ENCODE peak calls at places on chromosome 2, in nine cellular contexts. P, D, T, X, Y, S, F, N and W are unnamed samples.

GRCh38 chr2:16138811-16139662 is 198.7 kb downstream of the MYCN start:
- DNase-seq in P (no peak), D (no peak), T (no peak), X (no peak), Y (peak; percentile 26), S (no peak), F (no peak), N (no peak), W (no peak)

GRCh38 chr2:170525566-170525900 is 189.6 kb upstream of the SP5 start:
- DNase-seq in P (no peak), D (peak; percentile 60), T (peak; percentile 96), X (peak; percentile 54), Y (peak; percentile 78), S (peak; percentile 79), F (no peak), N (no peak), W (no peak)

GRCh38 chr2:24783641-24784040 is 9.6 kb downstream of the PTRHD1 start:
- DNase-seq in P (no peak), D (no peak), T (no peak), X (no peak), Y (no peak), S (no peak), F (no peak), N (no peak), W (no peak)

GRCh38 chr2:209141818-209142217 is 282.0 kb upstream of the MAP2 start:
- DNase-seq in P (no peak), D (no peak), T (no peak), X (no peak), Y (no peak), S (no peak), F (no peak), N (no peak), W (no peak)

GRCh38 chr2:86788172-86788571 is 2.5 kb downstream of the CD8A start:
- DNase-seq in P (no peak), D (peak; percentile 63), T (no peak), X (peak; percentile 66), Y (no peak), S (no peak), F (no peak), N (no peak), W (no peak)

GRCh38 chr2:239144713-239144999 is 256.2 kb downstream of the HDAC4 start:
- DNase-seq in P (no peak), D (no peak), T (no peak), X (no peak), Y (no peak), S (no peak), F (no peak), N (no peak), W (no peak)

GRCh38 chr2:132747046-132747445 is 77.0 kb upstream of the LYPD1 start:
- DNase-seq in P (no peak), D (no peak), T (no peak), X (no peak), Y (no peak), S (no peak), F (peak; percentile 52), N (no peak), W (no peak)

GRCh38 chr2:199025146-199025545 is 432.6 kb downstream of the SATB2 start:
- DNase-seq in P (no peak), D (no peak), T (no peak), X (no peak), Y (no peak), S (no peak), F (no peak), N (no peak), W (no peak)

GRCh38 chr2:171673928-171674327 is 13.3 kb upstream of the DYNC1I2 start:
- DNase-seq in P (no peak), D (no peak), T (no peak), X (no peak), Y (no peak), S (no peak), F (no peak), N (no peak), W (no peak)

GRCh38 chr2:239824866-239825704 is 200.1 kb downstream of the NDUFA10 start:
- DNase-seq in P (no peak), D (peak; percentile 10), T (no peak), X (no peak), Y (peak; percentile 83), S (no peak), F (no peak), N (no peak), W (no peak)

GRCh38 chr2:191009541-191010374 is 4.2 kb downstream of the STAT1 start:
- DNase-seq in P (no peak), D (no peak), T (peak; percentile 65), X (no peak), Y (no peak), S (no peak), F (no peak), N (no peak), W (no peak)

GRCh38 chr2:141611981-141612380 is 518.8 kb downstream of the LRP1B start:
- DNase-seq in P (no peak), D (no peak), T (peak; percentile 61), X (no peak), Y (no peak), S (no peak), F (no peak), N (no peak), W (no peak)

GRCh38 chr2:26934985-26935384 is 35.5 kb upstream of the MAPRE3 start:
- DNase-seq in P (no peak), D (no peak), T (no peak), X (no peak), Y (peak; percentile 5), S (no peak), F (no peak), N (no peak), W (peak; percentile 3)

GRCh38 chr2:74041182-74041581 is 56.5 kb downstream of the TET3 start:
- DNase-seq in P (no peak), D (no peak), T (no peak), X (no peak), Y (no peak), S (no peak), F (no peak), N (no peak), W (no peak)

GRCh38 chr2:33068261-33068660 is 121.5 kb downstream of the LTBP1 start:
- DNase-seq in P (no peak), D (no peak), T (peak; percentile 90), X (no peak), Y (no peak), S (no peak), F (no peak), N (no peak), W (no peak)

GRCh38 chr2:165691615-165692014 is 102.4 kb downstream of the GALNT3 start:
- DNase-seq in P (peak; percentile 2), D (peak; percentile 18), T (peak; percentile 74), X (peak; percentile 6), Y (peak; percentile 87), S (no peak), F (no peak), N (no peak), W (no peak)

GRCh38 chr2:30252723-30253688 is 21.7 kb downstream of the LBH start:
- DNase-seq in P (no peak), D (peak; percentile 58), T (peak; percentile 97), X (peak; percentile 64), Y (peak; percentile 55), S (peak; percentile 40), F (no peak), N (no peak), W (no peak)

GRCh38 chr2:29072251-29072650 is 2.1 kb downstream of the PCARE start:
- DNase-seq in P (no peak), D (no peak), T (no peak), X (no peak), Y (no peak), S (no peak), F (no peak), N (no peak), W (no peak)

GRCh38 chr2:120488531-120488930 is 142.6 kb downstream of the INHBB start:
- DNase-seq in P (no peak), D (no peak), T (no peak), X (no peak), Y (no peak), S (no peak), F (no peak), N (no peak), W (no peak)

GRCh38 chr2:197599285-197599965 is 76.0 kb downstream of the RFTN2 start:
- DNase-seq in P (no peak), D (no peak), T (peak; percentile 16), X (no peak), Y (peak; percentile 70), S (no peak), F (peak; percentile 75), N (no peak), W (no peak)
- TF ChIP-seq CTCF in P (no peak), D (peak; percentile 45), T (peak; percentile 51), X (peak; percentile 18), Y (peak; percentile 79), S (peak; percentile 12), F (peak; percentile 32), N (peak; percentile 51), W (peak; percentile 28)

GRCh38 chr2:104849618-104850097 is 4.3 kb upstream of the POU3F3 start:
- DNase-seq in P (peak; percentile 89), D (no peak), T (peak; percentile 78), X (peak; percentile 67), Y (peak; percentile 85), S (peak; percentile 58), F (peak; percentile 73), N (peak; percentile 89), W (peak; percentile 65)
- TF ChIP-seq CTCF in P (peak; percentile 86), D (peak; percentile 77), T (peak; percentile 72), X (peak; percentile 82), Y (peak; percentile 90), S (peak; percentile 83), F (peak; percentile 73), N (peak; percentile 89), W (peak; percentile 86)

DNA sequence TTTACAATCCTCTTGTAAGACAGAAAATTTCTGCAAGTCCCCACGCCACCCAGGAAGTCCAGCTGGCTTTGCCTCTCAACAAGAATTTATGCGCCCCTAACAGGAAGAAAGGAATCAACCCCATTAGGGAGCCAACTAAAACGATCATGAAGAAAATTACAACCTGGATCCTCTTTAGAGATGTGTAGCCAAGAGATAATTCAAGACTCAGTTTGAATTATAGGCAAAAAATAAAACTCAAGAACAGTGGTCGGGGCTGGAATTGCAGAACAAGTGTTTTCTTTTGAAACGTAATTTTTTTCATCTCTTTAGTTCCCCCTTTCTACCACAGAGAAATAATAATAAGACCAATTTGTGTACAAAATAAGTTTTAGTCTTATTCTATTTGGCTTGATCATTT is 22.4 kb downstream of the PDCD1 start:
- DNase-seq in P (no peak), D (no peak), T (no peak), X (no peak), Y (no peak), S (no peak), F (no peak), N (no peak), W (no peak)
- TF ChIP-seq CTCF in P (no peak), D (no peak), T (no peak), X (no peak), Y (no peak), S (no peak), F (no peak), N (no peak), W (no peak)

GRCh38 chr2:188319845-188320244 is 28.2 kb downstream of the GULP1 start:
- DNase-seq in P (no peak), D (no peak), T (no peak), X (no peak), Y (no peak), S (no peak), F (no peak), N (no peak), W (no peak)
- TF ChIP-seq CTCF in P (no peak), D (no peak), T (no peak), X (no peak), Y (peak; percentile 58), S (no peak), F (no peak), N (peak; percentile 12), W (no peak)

GRCh38 chr2:200320344-200320743 is 13.9 kb downstream of the SPATS2L start:
- DNase-seq in P (no peak), D (no peak), T (no peak), X (no peak), Y (no peak), S (no peak), F (no peak), N (no peak), W (no peak)
- TF ChIP-seq CTCF in P (no peak), D (no peak), T (no peak), X (no peak), Y (no peak), S (no peak), F (no peak), N (no peak), W (no peak)